ENCODE peak calls at places on chromosome 21, in four cellular contexts. I is neural progenitor cell, M is progenitor cell of endocrine pancreas, L is suprapubic skin. W is an unnamed sample.

GRCh38 chr21:35976481-35976880 is 83.8 kb downstream of the SETD4 start:
- DNase-seq in I (no peak), M (no peak), L (no peak), W (no peak)

GRCh38 chr21:31732891-31733520 is 1.1 kb upstream of the SCAF4 start:
- DNase-seq in I (peak), M (no peak), L (no peak), W (no peak)

GRCh38 chr21:25458484-25458883 is 148.8 kb downstream of the MRPL39 start:
- DNase-seq in L (no peak), M (no peak), I (no peak), W (no peak)

GRCh38 chr21:36059823-36060158 is 535 bp downstream of the SETD4 start:
- DNase-seq in L (no peak), M (peak), I (no peak), W (peak)

GRCh38 chr21:44687671-44688070 is 5.7 kb upstream of the KRTAP12-1 start:
- DNase-seq in L (no peak), M (no peak), I (no peak), W (peak)

GRCh38 chr21:46060596-46061061 is 37.3 kb upstream of the COL6A2 start:
- DNase-seq in L (peak), M (no peak), I (no peak), W (peak)

GRCh38 chr21:45993210-45994085 is 11.9 kb downstream of the COL6A1 start:
- DNase-seq in L (peak), I (no peak), M (no peak), W (peak)

GRCh38 chr21:42174173-42174572 is 44.8 kb upstream of the ABCG1 start:
- DNase-seq in L (no peak), I (no peak), M (no peak), W (peak)

GRCh38 chr21:36135391-36136094 is 664 bp downstream of the CBR3 start:
- DNase-seq in L (peak), I (peak), M (no peak), W (peak)

GRCh38 chr21:26443867-26444266 is 129.2 kb downstream of the CYYR1 start:
- DNase-seq in I (no peak), L (no peak), M (no peak), W (no peak)

GRCh38 chr21:42006765-42007164 is 3.4 kb downstream of the ZBTB21 start:
- DNase-seq in I (no peak), M (no peak), L (no peak), W (no peak)

GRCh38 chr21:46555678-46556077 is 49.2 kb downstream of the S100B start:
- DNase-seq in L (no peak), M (no peak), I (no peak), W (peak)

GRCh38 chr21:25790122-25790951 is 55.6 kb downstream of the GABPA start:
- DNase-seq in L (no peak), I (peak), M (no peak), W (no peak)

GRCh38 chr21:46088189-46088588 is 9.7 kb upstream of the COL6A2 start:
- DNase-seq in L (no peak), M (no peak), I (no peak), W (no peak)

GRCh38 chr21:38544681-38545080 is 46.4 kb upstream of the ERG start:
- DNase-seq in M (no peak), L (no peak), I (no peak), W (no peak)

GRCh38 chr21:14878971-14879370 is 185.8 kb downstream of the NRIP1 start:
- DNase-seq in I (no peak), L (no peak), M (no peak), W (no peak)

GRCh38 chr21:46354046-46354445 is 30.1 kb downstream of the PCNT start:
- DNase-seq in I (no peak), L (no peak), M (no peak), W (no peak)

GRCh38 chr21:20040768-20041167 is 957.4 kb upstream of the NCAM2 start:
- DNase-seq in L (no peak), I (no peak), M (no peak), W (no peak)

GRCh38 chr21:25934771-25935224 is 200.0 kb downstream of the GABPA start:
- DNase-seq in I (no peak), M (no peak), L (no peak), W (no peak)

GRCh38 chr21:15138475-15138874 is 73.7 kb upstream of the NRIP1 start:
- DNase-seq in M (no peak), I (peak), L (no peak), W (no peak)

GRCh38 chr21:41923641-41924342 is 30.0 kb downstream of the C2CD2 start:
- DNase-seq in I (no peak), M (no peak), L (no peak), W (no peak)

GRCh38 chr21:44486302-44486701 is 31.0 kb downstream of the LRRC3 start:
- DNase-seq in M (no peak), I (no peak), L (no peak), W (no peak)

GRCh38 chr21:27362249-27362648 is 395.4 kb upstream of the ADAMTS5 start:
- DNase-seq in I (no peak), L (no peak), M (no peak), W (no peak)

GRCh38 chr21:44496900-44497550 is 41.7 kb downstream of the LRRC3 start:
- DNase-seq in L (no peak), I (peak), M (no peak), W (no peak)

GRCh38 chr21:14900058-14900457 is 164.7 kb downstream of the NRIP1 start:
- DNase-seq in L (no peak), M (no peak), I (no peak), W (no peak)

GRCh38 chr21:17925900-17926299 is 106.7 kb upstream of the C21orf91 start:
- DNase-seq in I (peak), M (no peak), L (no peak), W (no peak)

GRCh38 chr21:26715878-26716506 is 129.2 kb downstream of the ADAMTS1 start:
- DNase-seq in L (no peak), M (peak), I (peak), W (no peak)

GRCh38 chr21:42143111-42143510 is 72.0 kb downstream of the UMODL1 start:
- DNase-seq in I (no peak), L (no peak), M (no peak), W (no peak)

GRCh38 chr21:45922648-45923047 is 58.9 kb upstream of the COL6A1 start:
- DNase-seq in I (no peak), L (no peak), M (no peak), W (no peak)

GRCh38 chr21:46066843-46067331 is 31.0 kb upstream of the COL6A2 start:
- DNase-seq in M (no peak), I (peak), L (no peak), W (peak)

GRCh38 chr21:45152265-45152746 is 77.9 kb downstream of the ADARB1 start:
- DNase-seq in M (no peak), I (peak), L (no peak), W (peak)

GRCh38 chr21:45954271-45954670 is 27.3 kb upstream of the COL6A1 start:
- DNase-seq in M (no peak), I (no peak), L (no peak), W (no peak)

GRCh38 chr21:38351961-38352521 is 95.2 kb downstream of the KCNJ15 start:
- DNase-seq in I (no peak), M (no peak), L (peak), W (no peak)

GRCh38 chr21:37200641-37201480 is 66.3 kb downstream of the VPS26C start:
- DNase-seq in L (no peak), I (no peak), M (no peak), W (no peak)

GRCh38 chr21:40841524-40842196 is 5.3 kb downstream of the DSCAM start:
- DNase-seq in L (no peak), M (peak), I (peak), W (no peak)

GRCh38 chr21:36120304-36120902 is 14.5 kb upstream of the CBR3 start:
- DNase-seq in M (no peak), I (no peak), L (no peak), W (no peak)

GRCh38 chr21:38165466-38166213 is 91.2 kb upstream of the KCNJ15 start:
- DNase-seq in I (no peak), L (no peak), M (no peak), W (no peak)

GRCh38 chr21:45806042-45806441 is 162.5 kb downstream of the PCBP3 start:
- DNase-seq in M (no peak), L (no peak), I (no peak), W (peak)

GRCh38 chr21:41509733-41510132 is 1.8 kb upstream of the TMPRSS2 start:
- DNase-seq in M (no peak), L (no peak), I (no peak), W (no peak)

DNA sequence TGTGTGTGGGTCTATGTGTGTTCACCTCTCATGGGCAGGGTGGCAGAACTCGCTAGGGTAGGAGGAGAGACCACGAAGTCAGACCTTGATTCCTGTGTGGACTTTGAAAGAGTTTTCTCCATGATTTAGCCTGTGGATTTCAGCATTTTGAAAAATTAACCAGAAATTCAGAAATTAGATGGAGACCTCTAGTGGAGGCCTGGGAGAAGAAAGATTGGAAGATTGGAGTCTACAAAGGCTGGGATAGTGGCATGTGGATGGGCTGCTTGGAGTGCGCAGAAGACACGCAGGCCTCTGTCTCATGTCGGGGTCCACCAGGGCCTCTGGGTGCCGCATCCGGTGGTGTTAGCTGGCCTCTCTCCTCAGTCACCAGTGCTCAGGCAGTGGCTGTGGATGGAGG is 18.9 kb upstream of the IGSF5 start:
- DNase-seq in M (no peak), I (no peak), L (peak), W (no peak)
- TF ChIP-seq CTCF in M (peak), I (no peak), L (no peak), W (no peak)

GRCh38 chr21:34807881-34808568 is 139.2 kb downstream of the CLIC6 start:
- DNase-seq in I (no peak), M (no peak), L (no peak), W (no peak)

GRCh38 chr21:34805157-34805556 is 136.4 kb downstream of the CLIC6 start:
- DNase-seq in M (no peak), I (no peak), L (no peak), W (no peak)

GRCh38 chr21:34808569-34809204 is 139.9 kb downstream of the CLIC6 start:
- DNase-seq in I (no peak), L (no peak), M (no peak), W (no peak)

GRCh38 chr21:34806423-34806822 is 137.6 kb downstream of the CLIC6 start:
- DNase-seq in M (no peak), L (no peak), I (no peak), W (no peak)

DNA sequence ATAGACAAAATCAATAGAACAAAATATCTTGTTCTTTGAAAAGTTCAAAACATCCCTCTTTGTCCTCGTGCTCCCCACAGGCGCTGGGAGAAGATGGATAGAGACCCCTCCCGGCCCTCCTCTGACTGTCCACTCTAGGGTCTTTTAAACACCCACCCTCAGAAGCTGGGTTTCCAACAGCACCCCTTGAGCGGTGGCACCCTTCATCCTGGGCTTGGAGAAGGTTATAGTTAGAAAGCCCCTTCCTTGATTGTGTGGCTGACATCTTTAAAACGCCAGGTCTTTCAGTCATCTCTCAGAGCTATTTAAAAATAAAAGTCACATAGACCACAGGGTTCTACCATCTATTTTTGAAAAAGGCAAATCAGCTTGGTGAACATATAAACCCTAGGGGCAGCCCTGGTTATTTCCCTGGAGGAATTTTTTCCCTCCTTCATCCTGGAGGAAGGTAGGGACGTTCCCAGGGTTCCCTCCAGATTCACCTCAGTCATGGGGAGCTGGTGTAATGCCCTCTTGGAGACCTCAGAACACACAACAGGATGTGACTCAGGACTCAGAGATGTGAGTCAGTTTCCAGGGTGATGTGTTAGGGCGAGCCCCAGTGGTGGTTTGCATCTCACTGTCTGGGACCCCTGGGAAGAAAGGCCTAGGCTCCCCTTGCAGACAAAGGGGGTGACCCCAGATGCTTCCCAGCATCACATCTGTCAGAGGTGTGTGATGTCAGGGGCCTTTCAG is 138.5 kb downstream of the CLIC6 start:
- DNase-seq in L (no peak), M (no peak), I (no peak), W (no peak)
- TF ChIP-seq CTCF in L (no peak), M (no peak), I (no peak), W (no peak)

GRCh38 chr21:43196789-43197188 is 28.0 kb downstream of the CRYAA start:
- DNase-seq in L (peak), M (peak), I (peak), W (no peak)
- TF ChIP-seq CTCF in L (no peak), M (no peak), I (no peak), W (no peak)

GRCh38 chr21:16460936-16461335 is 731.2 kb downstream of the USP25 start:
- DNase-seq in I (no peak), M (no peak), L (no peak), W (no peak)
- TF ChIP-seq CTCF in I (peak), M (no peak), L (no peak), W (no peak)

GRCh38 chr21:33135925-33136324 is 66.0 kb downstream of the OLIG1 start:
- DNase-seq in L (no peak), I (no peak), M (no peak), W (no peak)

GRCh38 chr21:33127154-33127893 is 57.4 kb downstream of the OLIG1 start:
- DNase-seq in I (peak), M (peak), L (no peak), W (no peak)

GRCh38 chr21:33133912-33134311 is 64.0 kb downstream of the OLIG1 start:
- DNase-seq in L (no peak), I (no peak), M (no peak), W (no peak)

GRCh38 chr21:33128538-33128937 is 58.6 kb downstream of the OLIG1 start:
- DNase-seq in L (no peak), M (no peak), I (no peak), W (no peak)

DNA sequence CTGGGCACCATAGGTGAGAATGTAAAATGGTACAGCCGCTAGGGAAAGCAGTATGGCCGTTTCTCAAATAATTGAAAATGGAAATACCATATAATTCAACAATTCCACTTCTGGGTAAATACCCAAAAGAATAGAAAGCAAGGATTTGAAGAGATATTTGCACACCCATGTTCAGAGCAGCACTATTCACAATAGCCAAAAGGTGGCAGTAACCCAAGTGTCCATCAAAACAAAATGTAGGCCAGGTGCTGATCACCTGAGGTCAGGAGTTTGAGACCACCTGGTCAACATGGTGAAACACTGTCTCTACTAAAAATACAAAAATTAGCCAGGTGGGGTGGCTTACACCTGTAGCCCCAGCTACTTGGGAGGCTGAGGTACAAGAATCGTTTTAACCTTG is 62.1 kb downstream of the OLIG1 start:
- DNase-seq in L (no peak), I (no peak), M (no peak), W (no peak)
- TF ChIP-seq CTCF in L (no peak), I (peak), M (peak), W (no peak)

GRCh38 chr21:24369751-24370150 is 1237.5 kb downstream of the MRPL39 start:
- DNase-seq in I (no peak), M (no peak), L (no peak), W (no peak)

GRCh38 chr21:24369278-24369677 is 1238.0 kb downstream of the MRPL39 start:
- DNase-seq in M (no peak), I (no peak), L (no peak), W (no peak)

GRCh38 chr21:24375201-24375600 is 1232.1 kb downstream of the MRPL39 start:
- DNase-seq in M (no peak), L (no peak), I (no peak), W (no peak)
- TF ChIP-seq CTCF in M (no peak), L (no peak), I (peak), W (no peak)

DNA sequence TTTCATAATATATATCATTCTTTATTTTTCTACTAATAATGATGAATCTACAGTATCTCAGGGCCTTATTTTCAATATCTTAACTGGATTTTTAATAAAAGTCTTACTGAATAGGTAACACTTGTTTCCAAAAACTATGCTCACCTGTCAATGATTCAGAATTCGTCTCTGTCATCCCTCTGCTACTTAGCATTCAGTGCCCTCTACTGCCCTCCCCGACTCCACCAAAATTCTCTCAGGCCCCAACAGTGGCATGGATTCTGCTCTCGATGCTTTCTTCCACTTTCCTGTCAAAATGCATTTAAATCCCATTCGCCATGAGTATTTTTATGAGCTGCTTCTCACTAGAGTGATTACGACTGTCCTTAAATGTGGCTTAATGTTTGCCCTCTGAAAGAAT is 10.5 kb upstream of the BACH1 start:
- DNase-seq in I (no peak), L (no peak), M (no peak), W (no peak)
- TF ChIP-seq CTCF in I (no peak), L (no peak), M (no peak), W (no peak)

W was measured in osteocyte.